ENCODE peak calls at places on chromosome 11, in seven cellular contexts. Q, A, F, X, R, J and S are unnamed samples.
A peak's percentile ranks its signal among the peaks of the same experiment; 100 is the strongest.

GRCh38 chr11:125603207-125603606 is 10.6 kb downstream of the STT3A start:
- DNase-seq in Q (no peak), A (no peak), F (no peak), X (no peak), R (no peak), J (no peak), S (no peak)

GRCh38 chr11:15119826-15120225 is 5.1 kb downstream of the INSC start:
- DNase-seq in Q (no peak), A (no peak), F (no peak), X (no peak), R (no peak), J (no peak), S (no peak)

GRCh38 chr11:10785146-10785474 is 23.6 kb downstream of the EIF4G2 start:
- DNase-seq in Q (no peak), A (no peak), F (no peak), X (no peak), R (no peak), J (no peak), S (no peak)

GRCh38 chr11:116948375-116948774 is 111.0 kb upstream of the APOA1 start:
- DNase-seq in Q (peak; percentile 21), A (peak; percentile 57), F (no peak), X (no peak), R (no peak), J (no peak), S (no peak)

GRCh38 chr11:108278546-108278945 is 55.7 kb downstream of the ATM start:
- DNase-seq in Q (no peak), A (no peak), F (peak; percentile 12), X (no peak), R (no peak), J (no peak), S (no peak)

GRCh38 chr11:2557381-2557780 is 112.6 kb downstream of the KCNQ1 start:
- DNase-seq in Q (no peak), A (no peak), F (no peak), X (no peak), R (no peak), J (no peak), S (no peak)

GRCh38 chr11:4704790-4705334 is 278 bp downstream of the MMP26 start:
- DNase-seq in Q (no peak), A (no peak), F (no peak), X (no peak), R (no peak), J (no peak), S (no peak)

GRCh38 chr11:16040151-16040550 is 316.2 kb downstream of the SOX6 start:
- DNase-seq in Q (no peak), A (no peak), F (no peak), X (no peak), R (no peak), J (no peak), S (no peak)

GRCh38 chr11:117473692-117474091 is 146.0 kb downstream of the CEP164 start:
- DNase-seq in Q (no peak), A (no peak), F (peak; percentile 38), X (no peak), R (no peak), J (no peak), S (no peak)

GRCh38 chr11:60242607-60243292 is at the start of gene MS4A4E:
- DNase-seq in Q (no peak), A (no peak), F (no peak), X (no peak), R (no peak), J (no peak), S (no peak)

GRCh38 chr11:2898366-2899079 is 12.9 kb upstream of the CDKN1C start:
- DNase-seq in Q (peak; percentile 68), A (peak; percentile 86), F (no peak), X (peak; percentile 65), R (no peak), J (no peak), S (no peak)

GRCh38 chr11:12813371-12814225 is 139.4 kb downstream of the TEAD1 start:
- DNase-seq in Q (peak; percentile 70), A (no peak), F (no peak), X (no peak), R (no peak), J (no peak), S (no peak)

GRCh38 chr11:48055292-48056132 is 75.2 kb downstream of the PTPRJ start:
- DNase-seq in Q (no peak), A (peak; percentile 84), F (peak; percentile 50), X (no peak), R (peak; percentile 64), J (no peak), S (no peak)

GRCh38 chr11:74685905-74686304 is 45.3 kb downstream of the CHRDL2 start:
- DNase-seq in Q (no peak), A (no peak), F (no peak), X (peak; percentile 52), R (no peak), J (no peak), S (no peak)

GRCh38 chr11:111913031-111913861 is 712 bp downstream of the HSPB2 start:
- DNase-seq in Q (no peak), A (no peak), F (no peak), X (no peak), R (no peak), J (no peak), S (no peak)

GRCh38 chr11:46183819-46184218 is 62.6 kb upstream of the PHF21A start:
- DNase-seq in Q (no peak), A (no peak), F (no peak), X (no peak), R (no peak), J (no peak), S (no peak)

GRCh38 chr11:108302121-108302785 is 79.4 kb downstream of the ATM start:
- DNase-seq in Q (no peak), A (no peak), F (no peak), X (no peak), R (no peak), J (no peak), S (no peak)

GRCh38 chr11:64614927-64615326 is 23.9 kb downstream of the SLC22A12 start:
- DNase-seq in Q (no peak), A (no peak), F (no peak), X (no peak), R (no peak), J (no peak), S (no peak)

GRCh38 chr11:33652930-33653329 is 47.7 kb downstream of the C11orf91 start:
- DNase-seq in Q (no peak), A (no peak), F (no peak), X (no peak), R (no peak), J (no peak), S (no peak)

GRCh38 chr11:36945384-36945783 is 347.3 kb upstream of the RAG2 start:
- DNase-seq in Q (peak; percentile 2), A (no peak), F (no peak), X (no peak), R (no peak), J (no peak), S (no peak)

GRCh38 chr11:75311858-75312288 is 39.6 kb downstream of the ARRB1 start:
- DNase-seq in Q (no peak), A (no peak), F (no peak), X (peak; percentile 50), R (no peak), J (peak; percentile 75), S (no peak)

GRCh38 chr11:69892237-69892985 is 73.2 kb upstream of the FGF3 start:
- DNase-seq in Q (peak; percentile 37), A (no peak), F (peak; percentile 91), X (no peak), R (no peak), J (no peak), S (no peak)

DNA sequence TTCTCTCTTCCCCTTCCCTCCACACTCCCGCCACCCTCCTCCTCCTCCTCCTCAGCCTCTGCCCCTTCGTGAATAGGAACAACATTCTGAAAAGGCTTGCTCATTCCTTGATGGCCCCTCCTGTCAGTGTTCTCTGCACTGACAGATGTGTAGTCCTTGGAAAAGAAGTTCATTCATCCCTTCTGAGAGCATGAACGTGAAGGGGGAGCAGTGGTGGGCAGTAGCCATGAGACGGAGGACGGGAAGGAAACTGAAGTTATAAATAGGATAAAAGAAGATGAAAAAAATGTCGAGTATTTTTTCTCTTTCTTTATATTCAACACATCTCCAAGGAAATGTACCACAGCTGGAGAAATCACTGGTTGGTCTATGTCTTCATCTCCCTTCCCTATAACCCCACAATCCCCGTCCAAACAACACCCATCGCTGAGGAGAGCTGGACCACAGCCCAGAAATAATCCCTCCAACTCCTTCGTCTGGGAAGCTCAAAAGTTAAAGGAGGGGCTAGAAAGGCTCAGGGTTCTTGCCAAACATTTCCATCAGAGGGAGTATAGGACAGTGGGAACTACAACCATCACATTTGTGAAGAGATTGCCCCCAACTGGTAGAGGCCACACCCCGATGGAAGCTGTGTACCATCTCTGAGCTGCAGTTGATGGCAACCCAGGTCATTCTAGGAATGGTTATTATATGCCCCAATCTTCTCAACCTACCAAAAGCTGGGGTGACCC is 33.5 kb downstream of the ETS1 start:
- DNase-seq in Q (peak; percentile 6), A (peak; percentile 22), F (no peak), X (no peak), R (no peak), J (no peak), S (no peak)
- TF ChIP-seq CTCF in Q (no peak), A (peak; percentile 3), F (peak; percentile 53), X (no peak), R (peak; percentile 53), J (peak; percentile 65), S (peak; percentile 42)

DNA sequence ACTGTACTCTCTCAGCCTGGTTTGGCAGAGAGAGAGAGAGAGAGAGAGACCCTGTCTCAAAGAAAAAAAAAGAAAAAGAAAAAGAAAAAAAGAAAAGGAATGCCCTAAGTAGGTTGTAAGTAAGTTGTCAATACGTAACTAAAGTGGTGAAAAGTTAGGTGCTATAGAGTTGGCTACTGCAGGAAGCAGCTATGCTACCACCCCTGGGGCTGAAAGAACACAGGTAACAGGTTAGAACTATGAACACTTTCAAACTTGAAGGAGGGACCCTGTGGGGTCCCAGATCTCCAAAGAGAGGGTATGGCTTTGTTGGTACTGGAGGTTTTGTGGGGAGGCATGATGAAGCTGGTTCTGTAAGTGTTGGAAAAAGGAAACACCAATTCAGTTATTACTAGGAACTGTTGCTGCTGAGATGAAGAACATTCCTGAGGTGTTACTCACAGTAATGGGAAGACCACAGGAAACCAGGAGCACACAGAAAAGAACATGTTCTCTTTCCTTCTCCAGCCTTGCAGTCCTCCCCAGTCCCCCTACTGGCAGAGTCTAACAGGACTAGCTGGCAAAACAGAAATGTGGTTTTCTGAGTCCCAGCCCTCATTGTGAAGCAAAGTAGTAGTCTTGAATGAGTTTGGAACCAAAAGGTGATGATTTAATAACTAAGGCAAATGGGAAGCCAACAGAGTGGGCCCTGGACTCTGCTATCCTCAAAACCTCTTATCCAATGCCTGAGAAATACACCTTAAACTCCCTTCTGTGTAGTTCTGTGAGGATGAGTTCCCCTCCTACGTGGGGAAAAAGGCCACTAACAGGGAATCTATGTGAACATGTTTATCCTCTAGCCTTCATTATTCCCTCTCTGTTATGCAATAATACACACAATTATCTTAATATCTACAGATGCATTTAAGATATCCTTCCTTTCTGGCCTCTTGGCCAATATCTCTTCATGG is 427.0 kb upstream of the DDI1 start:
- DNase-seq in Q (peak; percentile 68), A (no peak), F (peak; percentile 66), X (no peak), R (no peak), J (no peak), S (no peak)
- TF ChIP-seq CTCF in Q (no peak), A (no peak), F (peak; percentile 53), X (no peak), R (peak; percentile 43), J (no peak), S (peak; percentile 49)

GRCh38 chr11:130163346-130164220 is 4.0 kb downstream of the ST14 start:
- DNase-seq in Q (peak; percentile 19), A (no peak), F (no peak), X (peak; percentile 62), R (no peak), J (no peak), S (no peak)
- TF ChIP-seq CTCF in Q (no peak), A (no peak), F (peak; percentile 20), X (no peak), R (no peak), J (no peak), S (no peak)

GRCh38 chr11:92886243-92886905 is 83.1 kb upstream of the MTNR1B start:
- DNase-seq in Q (peak; percentile 59), A (peak; percentile 38), F (peak; percentile 79), X (no peak), R (no peak), J (no peak), S (peak; percentile 12)
- TF ChIP-seq CTCF in Q (peak; percentile 70), A (no peak), F (peak; percentile 92), X (peak; percentile 35), R (peak; percentile 57), J (peak; percentile 64), S (peak; percentile 68)